ENCODE peak calls at places on chromosome 11, in eight cellular contexts. D, J, C, N, G, K, U and L are unnamed samples. For H3K4me1, the result is how much of the 10 kb centered on the place peaks cover.

GRCh38 chr11:119789766-119790407 is 60.9 kb upstream of the NECTIN1 start:
- DNase-seq in K (no peak), U (no peak), C (no peak), D (no peak), G (no peak), N (no peak), J (no peak), L (no peak)

GRCh38 chr11:35641206-35641885 is 21.2 kb upstream of the TRIM44 start:
- DNase-seq in D (no peak), U (no peak), N (no peak), J (peak), C (no peak), G (no peak), K (no peak), L (no peak)

GRCh38 chr11:41051919-41052630 is 407.4 kb downstream of the LRRC4C start:
- DNase-seq in C (no peak), U (no peak), J (no peak), N (no peak), G (no peak), D (no peak), K (no peak), L (peak)

GRCh38 chr11:93945596-93945995 is 75.6 kb upstream of the HEPHL1 start:
- DNase-seq in D (no peak), K (peak), N (no peak), C (no peak), U (no peak), G (no peak), J (no peak), L (no peak)

GRCh38 chr11:41306435-41306834 is 153.0 kb downstream of the LRRC4C start:
- DNase-seq in J (no peak), N (no peak), K (no peak), U (no peak), G (no peak), C (no peak), D (no peak), L (no peak)

GRCh38 chr11:44011797-44012196 is 36.0 kb upstream of the ACCSL start:
- DNase-seq in J (no peak), U (peak), K (peak), C (no peak), D (no peak), N (no peak), G (no peak), L (no peak)

GRCh38 chr11:126755494-126755893 is 245.1 kb downstream of the KIRREL3 start:
- DNase-seq in K (no peak), D (no peak), J (peak), N (no peak), U (no peak), C (no peak), G (no peak), L (no peak)

GRCh38 chr11:126561327-126561893 is 205.9 kb downstream of the ST3GAL4 start:
- DNase-seq in J (peak), D (no peak), U (peak), G (no peak), N (peak), K (peak), C (peak), L (peak)

GRCh38 chr11:91350931-91351330 is 873.7 kb upstream of the FAT3 start:
- DNase-seq in K (no peak), N (no peak), D (no peak), J (peak), C (peak), U (no peak), G (no peak), L (no peak)

GRCh38 chr11:120869516-120870011 is 154.3 kb upstream of the TBCEL start:
- DNase-seq in K (no peak), U (no peak), N (no peak), J (no peak), G (no peak), D (no peak), C (no peak), L (no peak)

GRCh38 chr11:131512228-131512627 is 141.8 kb downstream of the NTM start:
- DNase-seq in D (no peak), K (no peak), G (no peak), J (no peak), C (no peak), U (no peak), N (no peak), L (no peak)

GRCh38 chr11:4072668-4073285 is 21.8 kb upstream of the RRM1 start:
- DNase-seq in D (peak), K (peak), G (peak), J (peak), N (peak), U (peak), C (peak), L (no peak)

GRCh38 chr11:44755553-44756505 is 29.1 kb downstream of the TSPAN18 start:
- DNase-seq in G (no peak), C (no peak), J (no peak), K (peak), N (no peak), D (peak), U (no peak), L (no peak)

GRCh38 chr11:115334932-115335788 is 169.1 kb downstream of the CADM1 start:
- DNase-seq in C (no peak), U (peak), N (peak), G (no peak), J (peak), D (peak), K (peak), L (no peak)

GRCh38 chr11:67441731-67442401 is 1.4 kb downstream of the CORO1B start:
- DNase-seq in J (no peak), G (no peak), U (no peak), C (no peak), D (no peak), K (no peak), N (no peak), L (no peak)

GRCh38 chr11:59765068-59765770 is 10.0 kb downstream of the STX3 start:
- DNase-seq in C (no peak), G (no peak), U (no peak), D (no peak), N (no peak), K (no peak), J (no peak), L (no peak)

GRCh38 chr11:59769828-59770227 is 14.7 kb downstream of the STX3 start:
- DNase-seq in J (no peak), C (no peak), N (no peak), U (no peak), D (no peak), G (no peak), K (no peak), L (no peak)

GRCh38 chr11:59769086-59769485 is 13.9 kb downstream of the STX3 start:
- DNase-seq in N (no peak), D (no peak), G (no peak), U (no peak), J (no peak), K (no peak), C (no peak), L (no peak)

GRCh38 chr11:59766542-59766941 is 11.4 kb downstream of the STX3 start:
- DNase-seq in K (no peak), D (no peak), J (peak), N (no peak), G (no peak), U (no peak), C (no peak), L (no peak)

DNA sequence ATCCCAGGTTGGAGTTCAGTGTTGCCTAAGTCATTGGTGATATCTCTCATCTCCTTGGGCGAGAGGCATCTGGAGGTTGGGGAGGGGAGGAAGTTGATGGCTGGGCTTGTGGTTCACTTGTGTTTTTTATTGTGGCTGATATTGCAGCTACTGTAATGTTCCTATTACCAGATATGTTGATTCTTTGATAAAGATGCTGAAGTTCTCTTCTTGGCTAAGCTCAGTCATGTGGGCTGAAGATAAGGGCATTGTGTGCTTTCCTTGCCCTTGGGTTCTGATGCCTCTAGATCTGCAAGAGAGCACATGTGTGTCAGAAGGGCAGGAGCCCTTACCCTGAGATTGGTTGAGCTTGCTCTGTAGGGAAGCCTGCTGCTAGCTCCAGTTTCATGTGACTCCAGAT is 12.0 kb downstream of the STX3 start:
- DNase-seq in C (no peak), J (no peak), K (no peak), D (no peak), N (no peak), U (no peak), G (no peak), L (no peak)
- H3K4me1 ChIP-seq in C (under half), J (under half), K (under half), D (under half), N (under half), U (under half), G (under half), L (under half)

GRCh38 chr11:129791515-129791914 is 24.1 kb upstream of the TMEM45B start:
- DNase-seq in K (no peak), J (no peak), U (no peak), C (no peak), N (no peak), G (no peak), D (no peak), L (no peak)

GRCh38 chr11:129790131-129790530 is 25.5 kb upstream of the TMEM45B start:
- DNase-seq in J (no peak), N (no peak), G (no peak), K (no peak), U (no peak), D (no peak), C (no peak), L (no peak)

GRCh38 chr11:129785383-129786111 is 30.1 kb upstream of the TMEM45B start:
- DNase-seq in C (no peak), N (no peak), D (peak), U (peak), J (no peak), K (peak), G (no peak), L (no peak)

GRCh38 chr11:129787518-129787917 is 28.1 kb upstream of the TMEM45B start:
- DNase-seq in G (no peak), N (no peak), U (no peak), D (no peak), C (no peak), K (no peak), J (no peak), L (peak)

GRCh38 chr11:129788278-129788677 is 27.4 kb upstream of the TMEM45B start:
- DNase-seq in U (no peak), J (no peak), C (no peak), G (no peak), D (no peak), K (no peak), N (no peak), L (no peak)
- H3K9ac ChIP-seq in U (no peak), J (no peak), C (no peak), G (no peak), D (no peak), K (no peak), N (no peak), L (no peak)

GRCh38 chr11:64887234-64887756 is 8.9 kb upstream of the EHD1 start:
- DNase-seq in C (no peak), U (no peak), K (no peak), N (no peak), G (no peak), D (no peak), J (no peak), L (no peak)
- H3K4me3 ChIP-seq in C (no peak), U (no peak), K (no peak), N (no peak), G (peak), D (no peak), J (no peak), L (no peak)

DNA sequence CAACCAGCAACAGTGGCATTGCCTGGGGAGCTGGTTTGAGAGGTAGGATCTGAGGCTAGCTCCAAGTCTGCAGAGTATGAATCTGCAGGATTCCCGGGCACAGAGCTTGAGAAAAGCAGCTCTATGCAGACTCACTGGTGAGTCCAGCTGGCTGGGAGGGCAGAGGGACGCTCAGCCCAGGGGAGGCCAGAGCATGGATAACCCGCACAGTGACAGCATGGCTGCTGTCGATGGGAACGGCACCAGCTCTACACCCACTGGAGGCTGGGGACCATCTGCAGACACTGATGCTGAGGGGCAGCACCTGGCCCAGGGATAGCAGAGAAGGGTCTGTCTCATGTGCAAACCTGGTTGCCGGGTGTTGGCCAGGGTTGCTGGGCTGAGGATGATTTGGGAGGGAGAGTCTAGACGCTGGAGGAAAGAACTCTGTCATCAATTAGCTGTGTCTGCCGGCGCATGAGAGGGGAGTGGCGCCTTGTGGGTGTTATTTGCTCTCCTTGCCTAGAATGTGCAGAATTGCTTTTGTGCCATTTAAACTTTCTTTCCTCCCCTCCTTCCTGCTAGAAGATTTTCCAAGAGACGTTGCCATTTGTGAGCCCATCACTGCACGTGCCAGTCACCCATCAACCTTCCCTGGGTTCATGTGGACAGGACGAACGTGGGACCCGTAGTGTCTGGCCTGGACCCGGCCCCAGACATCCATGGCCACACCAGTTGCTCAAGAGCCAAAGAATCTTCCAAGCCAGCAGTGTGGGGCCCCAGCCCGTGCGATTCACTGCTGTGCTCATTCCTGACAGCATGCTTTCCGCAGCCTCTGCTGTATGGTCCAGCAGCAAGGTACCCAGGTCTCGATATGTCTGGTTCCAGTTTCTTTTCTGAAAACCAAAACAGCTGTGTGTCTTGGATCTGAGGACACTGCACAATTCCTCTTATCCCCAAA is 19.1 kb upstream of the LINC01488 start:
- DNase-seq in J (no peak), N (no peak), C (no peak), U (no peak), G (no peak), D (no peak), K (peak), L (no peak)
- H3K4me1 ChIP-seq in J (under half), N (under half), C (under half), U (under half), G (under half), D (under half), K (under half), L (under half)

DNA sequence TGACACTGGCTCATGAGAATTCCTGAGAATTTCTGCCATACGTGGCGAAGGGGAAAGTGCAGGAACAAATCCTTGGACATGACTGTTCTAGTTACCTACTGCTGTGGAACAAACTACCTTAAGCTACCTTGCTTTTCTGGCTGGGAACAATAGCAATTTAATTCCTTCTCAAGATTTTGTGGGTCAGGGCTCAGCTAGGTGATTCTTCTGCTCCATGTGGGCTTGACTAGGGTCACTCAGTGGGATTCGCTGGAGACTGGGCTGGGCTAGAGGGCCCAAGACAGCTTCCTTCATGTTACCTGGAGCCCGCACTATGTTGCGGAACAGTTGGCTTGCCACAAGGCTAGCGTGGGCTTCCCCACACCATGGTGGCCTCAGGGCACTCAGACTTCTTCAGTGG is 6.8 kb upstream of the STIP1 start:
- DNase-seq in D (no peak), K (no peak), G (no peak), U (no peak), C (no peak), J (no peak), N (no peak), L (no peak)
- H3K9ac ChIP-seq in D (no peak), K (no peak), G (no peak), U (no peak), C (no peak), J (no peak), N (no peak), L (no peak)

GRCh38 chr11:85682330-85683305 is 3.4 kb downstream of the CCDC89 start:
- DNase-seq in N (no peak), J (no peak), D (peak), G (no peak), K (peak), U (peak), C (no peak), L (no peak)

GRCh38 chr11:85685820-85686459 is at the start of gene CCDC89:
- DNase-seq in N (no peak), K (peak), D (peak), C (no peak), G (no peak), U (peak), J (peak), L (peak)

GRCh38 chr11:85680897-85681296 is 5.1 kb downstream of the CCDC89 start:
- DNase-seq in D (peak), N (no peak), C (no peak), K (no peak), G (no peak), J (no peak), U (no peak), L (no peak)

GRCh38 chr11:85679581-85679980 is 6.4 kb downstream of the CCDC89 start:
- DNase-seq in U (no peak), G (no peak), C (no peak), D (no peak), K (no peak), J (no peak), N (no peak), L (no peak)

GRCh38 chr11:85685131-85685819 is 720 bp downstream of the CCDC89 start:
- DNase-seq in J (no peak), K (peak), U (peak), G (no peak), N (no peak), C (no peak), D (peak), L (no peak)
- H3K4me3 ChIP-seq in J (no peak), K (peak), U (peak), G (no peak), N (no peak), C (no peak), D (peak), L (peak)